ENCODE peak calls at places on chromosomes 5 and 9, in seven cellular contexts. V, T, U, G, H, P and X are unnamed samples.
A peak's percentile ranks its signal among the peaks of the same experiment; 100 is the strongest.

GRCh38 chr5:153818626-153819025 is 220.1 kb downstream of the FAM114A2 start:
- DNase-seq in U (no peak), G (no peak), P (no peak), T (no peak), V (no peak), H (no peak), X (peak; percentile 34)

GRCh38 chr5:154857091-154857533 is 1.3 kb upstream of the CNOT8 start:
- DNase-seq in T (no peak), U (no peak), H (no peak), P (no peak), V (no peak), G (peak; percentile 89), X (no peak)

GRCh38 chr5:172114875-172115422 is 73.1 kb downstream of the STK10 start:
- DNase-seq in G (peak; percentile 58), U (no peak), H (no peak), V (no peak), T (no peak), P (no peak), X (no peak)

GRCh38 chr9:127746959-127747569 is 12.0 kb upstream of the TOR2A start:
- DNase-seq in P (no peak), T (no peak), G (no peak), H (no peak), U (no peak), V (no peak), X (no peak)

GRCh38 chr9:74800226-74800625 is 87.5 kb downstream of the TRPM6 start:
- DNase-seq in V (no peak), G (no peak), H (no peak), T (no peak), U (no peak), P (no peak), X (no peak)

GRCh38 chr5:171610686-171611085 is 174.9 kb upstream of the SMIM23 start:
- DNase-seq in T (no peak), H (no peak), U (no peak), P (no peak), V (no peak), G (no peak), X (no peak)

GRCh38 chr9:129235931-129236331 is 57.9 kb upstream of the IER5L start:
- DNase-seq in P (no peak), V (no peak), T (no peak), G (no peak), H (no peak), U (no peak), X (no peak)

GRCh38 chr9:134776080-134776796 is 104.4 kb upstream of the FCN2 start:
- DNase-seq in P (no peak), U (no peak), G (no peak), V (peak; percentile 72), H (no peak), T (no peak), X (no peak)

GRCh38 chr5:97666767-97667166 is 483.7 kb upstream of the RIOK2 start:
- DNase-seq in P (no peak), H (no peak), G (no peak), V (no peak), U (no peak), T (no peak), X (peak; percentile 1)

GRCh38 chr5:17817946-17818345 is 183.7 kb downstream of the TAF11L14 start:
- DNase-seq in U (no peak), V (peak; percentile 18), T (no peak), P (no peak), H (no peak), G (no peak), X (no peak)

GRCh38 chr5:112711436-112711835 is 26.2 kb upstream of the APC start:
- DNase-seq in T (no peak), V (no peak), G (no peak), U (no peak), P (no peak), H (no peak), X (no peak)
- H3K4me3 ChIP-seq in T (no peak overlapping the region), V (no peak overlapping the region), G (no peak overlapping the region), U (no peak overlapping the region), P (no peak overlapping the region), H (no peak overlapping the region), X (no peak overlapping the region)

DNA sequence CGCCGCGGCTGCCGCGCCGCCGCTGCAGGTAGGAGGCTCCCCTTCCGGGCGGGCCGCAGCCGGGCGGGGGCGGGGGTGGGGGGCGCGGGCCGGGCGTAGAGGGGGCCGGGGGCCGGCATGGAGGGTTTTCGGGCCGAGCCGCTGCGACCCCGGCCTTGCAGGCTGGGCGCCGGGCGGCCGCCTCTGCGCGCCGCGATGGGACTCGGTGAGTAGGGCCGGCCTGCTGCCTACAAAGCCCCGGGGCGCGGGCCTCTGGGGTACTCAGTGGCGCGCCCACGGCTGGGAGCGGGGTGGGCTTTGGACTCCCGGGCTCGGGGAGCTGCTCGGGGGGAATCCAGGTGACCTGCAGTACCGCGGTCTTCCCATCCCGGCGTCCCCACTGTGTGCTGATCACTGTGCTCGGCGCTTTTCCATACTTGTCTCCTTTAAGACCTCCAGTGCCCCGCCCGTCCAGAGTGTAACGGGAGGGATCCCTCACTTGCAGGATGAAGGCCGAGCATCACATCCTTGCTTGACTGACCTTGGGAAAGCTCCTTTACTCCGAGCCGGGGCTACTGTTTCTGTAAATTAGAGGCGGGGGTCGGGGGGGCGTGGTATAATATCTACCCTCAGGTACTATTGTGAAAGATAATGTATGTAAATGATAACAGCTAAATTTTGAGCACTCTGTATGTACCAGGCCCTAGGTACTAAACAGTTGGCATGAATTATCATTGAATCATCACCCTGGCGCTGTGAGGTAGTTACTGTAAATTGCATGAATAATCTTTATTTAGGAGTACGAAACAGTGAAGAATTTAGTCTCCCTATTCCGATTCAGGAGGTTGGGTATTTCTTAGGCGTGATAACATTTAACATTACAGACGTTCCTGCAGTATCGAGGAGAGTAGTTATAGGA is 672 bp downstream of the MSANTD3 start:
- DNase-seq in G (peak; percentile 57), H (no peak), U (peak; percentile 85), P (no peak), V (peak; percentile 70), T (peak; percentile 56), X (peak; percentile 65)
- TF ChIP-seq CTCF in G (no peak), H (no peak), U (no peak), P (no peak), V (no peak), T (no peak), X (peak; percentile 2)

DNA sequence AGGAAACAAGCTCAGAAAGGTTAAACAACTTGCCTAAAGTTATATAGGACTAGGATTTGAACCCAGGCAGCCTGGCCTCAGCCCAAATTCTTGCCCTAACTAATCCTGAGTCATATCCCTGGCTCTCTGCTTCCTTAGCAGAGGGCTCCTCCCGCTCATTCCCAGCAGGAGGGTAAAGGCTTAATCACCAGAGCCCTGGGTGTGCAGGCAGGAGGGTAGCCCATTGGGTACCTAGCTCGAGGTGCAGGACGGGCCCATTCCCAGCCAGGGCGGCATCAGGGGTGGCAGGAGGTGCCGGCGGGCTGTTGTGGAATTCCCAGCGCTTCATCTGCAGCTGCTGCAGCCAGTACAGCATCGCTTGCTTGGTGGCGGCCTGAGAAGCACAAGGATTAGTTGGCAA is 3.9 kb downstream of the TBC1D2 start:
- DNase-seq in V (peak; percentile 77), U (no peak), H (peak; percentile 32), G (no peak), T (peak; percentile 74), P (peak; percentile 39), X (peak; percentile 58)
- H3K4me3 ChIP-seq in V (no peak overlapping the region), U (no peak overlapping the region), H (no peak overlapping the region), G (no peak overlapping the region), T (no peak overlapping the region), P (no peak overlapping the region), X (no peak overlapping the region)

DNA sequence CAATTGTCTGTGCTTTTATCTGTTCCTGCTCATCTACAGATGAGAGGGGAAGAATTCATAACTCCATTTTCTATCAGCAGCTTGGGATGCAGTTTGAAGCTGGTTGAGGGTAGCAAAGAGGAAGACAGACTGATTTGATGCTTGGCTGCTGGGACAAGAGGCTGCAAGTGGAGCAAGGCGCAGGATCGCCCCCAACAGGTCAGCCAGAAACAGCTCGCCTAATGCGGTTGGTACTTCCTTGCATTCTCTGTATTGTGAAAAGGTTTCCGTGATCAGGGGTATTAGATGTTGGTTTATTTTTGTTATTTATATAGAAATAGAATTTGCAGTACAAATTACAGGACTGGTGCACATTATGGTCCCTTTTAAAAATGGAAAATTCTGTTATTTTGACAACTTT is 40.6 kb downstream of the ZNF883 start:
- DNase-seq in V (peak; percentile 1), P (no peak), G (no peak), U (no peak), H (no peak), T (no peak), X (peak; percentile 1)
- TF ChIP-seq CTCF in V (peak; percentile 22), P (no peak), G (no peak), U (no peak), H (peak; percentile 36), T (peak; percentile 52), X (peak; percentile 17)

GRCh38 chr5:120405923-120406322 is 58.2 kb upstream of the PRR16 start:
- DNase-seq in G (no peak), V (peak; percentile 88), H (no peak), P (peak; percentile 47), U (no peak), T (peak; percentile 85), X (peak; percentile 42)
- H3K4me3 ChIP-seq in G (no peak overlapping the region), V (no peak overlapping the region), H (no peak overlapping the region), P (no peak overlapping the region), U (no peak overlapping the region), T (no peak overlapping the region), X (no peak overlapping the region)

GRCh38 chr9:23822331-23823169 is 3.5 kb downstream of the ELAVL2 start:
- DNase-seq in V (no peak), P (no peak), T (no peak), H (no peak), U (no peak), G (no peak), X (no peak)

GRCh38 chr9:23824241-23825142 is 1.5 kb downstream of the ELAVL2 start:
- DNase-seq in U (no peak), G (no peak), P (no peak), V (no peak), T (no peak), H (no peak), X (peak; percentile 2)

GRCh38 chr9:23819403-23819802 is 6.6 kb downstream of the ELAVL2 start:
- DNase-seq in T (no peak), V (no peak), G (no peak), U (no peak), H (no peak), P (no peak), X (no peak)

GRCh38 chr9:23821400-23822181 is 4.4 kb downstream of the ELAVL2 start:
- DNase-seq in T (no peak), P (no peak), U (no peak), G (no peak), V (no peak), H (no peak), X (no peak)

DNA sequence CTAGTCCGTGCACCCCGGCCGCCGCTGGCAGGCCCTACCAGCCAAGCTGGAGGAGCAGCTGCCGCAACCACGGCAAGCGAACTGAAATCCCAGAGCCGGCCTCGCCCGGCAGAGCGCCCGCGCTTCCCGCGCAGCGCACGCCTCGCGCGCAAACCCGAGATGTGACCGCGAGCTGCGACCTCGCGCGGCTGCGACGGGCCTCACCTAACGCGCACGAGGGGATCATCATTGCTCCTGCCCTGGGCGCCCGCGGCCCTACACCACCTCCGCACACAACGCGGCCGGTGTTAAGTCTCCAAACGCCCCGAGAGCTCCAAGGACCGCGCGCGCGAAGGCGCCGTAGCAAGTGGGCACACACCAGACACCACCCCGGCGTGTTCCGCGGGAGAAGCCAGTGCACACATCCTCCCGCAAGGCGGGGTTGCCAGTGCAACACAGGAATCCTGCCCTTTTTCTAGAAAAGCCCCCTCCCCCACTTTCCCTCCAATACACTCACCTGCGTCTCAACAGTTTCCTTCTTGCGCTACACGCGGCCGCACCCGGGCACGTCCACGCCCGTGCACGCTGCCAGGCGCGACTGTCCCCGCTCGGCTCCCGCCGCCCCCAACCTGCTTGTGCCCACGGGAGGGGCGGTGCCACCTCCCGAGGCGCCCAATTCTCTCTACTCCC is 5.2 kb downstream of the ELAVL2 start:
- DNase-seq in V (no peak), P (no peak), H (no peak), U (no peak), T (no peak), G (no peak), X (no peak)
- TF ChIP-seq CTCF in V (no peak), P (no peak), H (no peak), U (no peak), T (no peak), G (no peak), X (no peak)